ENCODE peak calls at places on chromosomes 4 and X, in four cellular contexts. One of them, this sample, is unnamed.

GRCh38 chrX:19382500-19383145 is 38.9 kb downstream of the PDHA1 start:
- DNase-seq in A549: peak; percentile 59
- DNase-seq in GM12878: no peak
- DNase-seq in HepG2: peak; percentile 14
- DNase-seq in this sample: peak; percentile 65

GRCh38 chrX:110684653-110685052 is 111.0 kb downstream of the CHRDL1 start:
- DNase-seq in A549: no peak
- DNase-seq in GM12878: no peak
- DNase-seq in HepG2: no peak
- DNase-seq in this sample: no peak

GRCh38 chr4:25030283-25031076 is at the start of gene LGI2:
- DNase-seq in A549: no peak
- DNase-seq in GM12878: no peak
- DNase-seq in HepG2: no peak
- DNase-seq in this sample: no peak

GRCh38 chr4:47239649-47240048 is 208.3 kb downstream of the GABRB1 start:
- DNase-seq in A549: no peak
- DNase-seq in GM12878: no peak
- DNase-seq in HepG2: no peak
- DNase-seq in this sample: no peak

GRCh38 chr4:10639664-10640063 is 44.9 kb downstream of the CLNK start:
- DNase-seq in A549: no peak
- DNase-seq in GM12878: no peak
- DNase-seq in HepG2: no peak
- DNase-seq in this sample: no peak

GRCh38 chr4:84597450-84597849 is 14.5 kb downstream of the CDS1 start:
- DNase-seq in A549: no peak
- DNase-seq in GM12878: no peak
- DNase-seq in HepG2: no peak
- DNase-seq in this sample: peak; percentile 5

GRCh38 chr4:109005523-109005922 is 242.7 kb upstream of the ETNPPL start:
- DNase-seq in A549: no peak
- DNase-seq in GM12878: no peak
- DNase-seq in HepG2: no peak
- DNase-seq in this sample: no peak

GRCh38 chrX:11611161-11611560 is 54.6 kb downstream of the ARHGAP6 start:
- DNase-seq in A549: no peak
- DNase-seq in GM12878: no peak
- DNase-seq in HepG2: no peak
- DNase-seq in this sample: no peak

GRCh38 chrX:74343970-74344622 is 40.1 kb downstream of the ZCCHC13 start:
- DNase-seq in A549: peak; percentile 93
- DNase-seq in GM12878: peak; percentile 39
- DNase-seq in HepG2: peak; percentile 60
- DNase-seq in this sample: peak; percentile 78

GRCh38 chrX:129642641-129643040 is 12.1 kb downstream of the APLN start:
- DNase-seq in A549: no peak
- DNase-seq in GM12878: no peak
- DNase-seq in HepG2: no peak
- DNase-seq in this sample: no peak

GRCh38 chrX:103608305-103608963 is 671 bp downstream of the TCEAL3 start:
- DNase-seq in A549: no peak
- DNase-seq in GM12878: no peak
- DNase-seq in HepG2: no peak
- DNase-seq in this sample: no peak

GRCh38 chrX:119391279-119391678 is 7.9 kb upstream of the SLC25A43 start:
- DNase-seq in A549: peak; percentile 46
- DNase-seq in GM12878: no peak
- DNase-seq in HepG2: peak; percentile 22
- DNase-seq in this sample: no peak

GRCh38 chrX:1422135-1422465 is 30.2 kb upstream of the SLC25A6 start:
- DNase-seq in A549: no peak
- DNase-seq in GM12878: no peak
- DNase-seq in HepG2: no peak
- DNase-seq in this sample: no peak

GRCh38 chrX:639151-639550 is 8.6 kb downstream of the SHOX start:
- DNase-seq in A549: no peak
- DNase-seq in GM12878: no peak
- DNase-seq in HepG2: no peak
- DNase-seq in this sample: no peak

GRCh38 chr4:168886361-168886760 is 123.7 kb downstream of the CBR4 start:
- DNase-seq in A549: peak; percentile 25
- DNase-seq in GM12878: no peak
- DNase-seq in HepG2: no peak
- DNase-seq in this sample: no peak

GRCh38 chr4:127888559-127888958 is 7.9 kb downstream of the PLK4 start:
- DNase-seq in A549: no peak
- DNase-seq in GM12878: no peak
- DNase-seq in HepG2: no peak
- DNase-seq in this sample: no peak

GRCh38 chr4:72286185-72286584 is 254.4 kb downstream of the NPFFR2 start:
- DNase-seq in A549: peak; percentile 2
- DNase-seq in GM12878: no peak
- DNase-seq in HepG2: no peak
- DNase-seq in this sample: no peak

GRCh38 chr4:158763462-158763861 is 5.4 kb upstream of the FNIP2 start:
- DNase-seq in A549: no peak
- DNase-seq in GM12878: no peak
- DNase-seq in HepG2: no peak
- DNase-seq in this sample: no peak

GRCh38 chrX:15747626-15748173 is 9.6 kb downstream of the CA5B start:
- DNase-seq in A549: no peak
- DNase-seq in GM12878: no peak
- DNase-seq in HepG2: no peak
- DNase-seq in this sample: peak; percentile 57

GRCh38 chrX:132584936-132585335 is 96.1 kb upstream of the MBNL3 start:
- DNase-seq in A549: no peak
- DNase-seq in GM12878: no peak
- DNase-seq in HepG2: no peak
- DNase-seq in this sample: no peak

GRCh38 chr4:159966741-159967140 is 863.9 kb downstream of the RAPGEF2 start:
- DNase-seq in A549: no peak
- DNase-seq in GM12878: no peak
- DNase-seq in HepG2: no peak
- DNase-seq in this sample: no peak

GRCh38 chrX:130829526-130830515 is 73.2 kb downstream of the ENOX2 start:
- DNase-seq in A549: no peak
- DNase-seq in GM12878: no peak
- DNase-seq in HepG2: no peak
- DNase-seq in this sample: no peak

GRCh38 chrX:119853449-119853848 is 686 bp upstream of the UPF3B start:
- DNase-seq in A549: no peak
- DNase-seq in GM12878: no peak
- DNase-seq in HepG2: no peak
- DNase-seq in this sample: peak; percentile 23

GRCh38 chr4:173752610-173753009 is 222.6 kb upstream of the HAND2 start:
- DNase-seq in A549: peak; percentile 41
- DNase-seq in GM12878: no peak
- DNase-seq in HepG2: peak; percentile 18
- DNase-seq in this sample: peak; percentile 58

GRCh38 chr4:95428216-95429085 is 120.3 kb downstream of the UNC5C start:
- DNase-seq in A549: no peak
- DNase-seq in GM12878: no peak
- DNase-seq in HepG2: no peak
- DNase-seq in this sample: no peak

GRCh38 chr4:27218013-27218412 is 357.4 kb downstream of the STIM2 start:
- DNase-seq in A549: no peak
- DNase-seq in GM12878: no peak
- DNase-seq in HepG2: no peak
- DNase-seq in this sample: no peak

GRCh38 chr4:27215421-27215820 is 354.8 kb downstream of the STIM2 start:
- DNase-seq in A549: no peak
- DNase-seq in GM12878: no peak
- DNase-seq in HepG2: no peak
- DNase-seq in this sample: no peak

DNA sequence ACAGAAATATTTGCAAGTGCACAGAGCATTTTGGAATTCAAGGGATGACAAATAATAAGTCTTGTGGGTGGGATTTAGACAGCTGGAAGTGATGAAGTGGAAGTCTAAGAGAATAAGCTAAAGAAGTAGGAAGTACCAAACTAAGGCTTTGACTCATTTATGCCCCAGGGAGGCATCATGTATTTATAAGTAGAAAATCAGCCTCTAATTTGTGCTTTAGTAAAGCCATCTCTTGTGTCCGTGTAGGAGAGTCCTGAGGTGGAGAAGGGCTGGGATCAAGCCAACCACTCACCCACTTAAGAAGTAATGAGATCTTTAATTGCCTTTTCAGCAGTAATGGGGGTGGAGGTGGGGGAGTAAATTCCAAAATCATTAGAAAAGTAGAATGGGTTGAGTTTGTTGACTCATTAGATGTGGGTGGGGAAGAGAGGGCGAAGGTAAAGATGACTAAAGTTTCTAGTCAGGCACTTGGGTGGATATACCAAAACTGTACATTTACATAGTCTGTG is 356.7 kb downstream of the STIM2 start:
- DNase-seq in A549: no peak
- DNase-seq in GM12878: no peak
- DNase-seq in HepG2: no peak
- DNase-seq in this sample: no peak
- TF ChIP-seq CEBPB in A549: no peak
- TF ChIP-seq CEBPB in GM12878: no peak
- TF ChIP-seq CEBPB in HepG2: no peak
- TF ChIP-seq CEBPB in this sample: no peak

GRCh38 chr4:63063765-63064164 is 1345.5 kb downstream of the TECRL start:
- DNase-seq in A549: no peak
- DNase-seq in GM12878: no peak
- DNase-seq in HepG2: no peak
- DNase-seq in this sample: no peak
- TF ChIP-seq CHD4 in A549: no peak
- TF ChIP-seq CHD4 in GM12878: no peak
- TF ChIP-seq CHD4 in HepG2: no peak
- TF ChIP-seq CHD4 in this sample: no peak

DNA sequence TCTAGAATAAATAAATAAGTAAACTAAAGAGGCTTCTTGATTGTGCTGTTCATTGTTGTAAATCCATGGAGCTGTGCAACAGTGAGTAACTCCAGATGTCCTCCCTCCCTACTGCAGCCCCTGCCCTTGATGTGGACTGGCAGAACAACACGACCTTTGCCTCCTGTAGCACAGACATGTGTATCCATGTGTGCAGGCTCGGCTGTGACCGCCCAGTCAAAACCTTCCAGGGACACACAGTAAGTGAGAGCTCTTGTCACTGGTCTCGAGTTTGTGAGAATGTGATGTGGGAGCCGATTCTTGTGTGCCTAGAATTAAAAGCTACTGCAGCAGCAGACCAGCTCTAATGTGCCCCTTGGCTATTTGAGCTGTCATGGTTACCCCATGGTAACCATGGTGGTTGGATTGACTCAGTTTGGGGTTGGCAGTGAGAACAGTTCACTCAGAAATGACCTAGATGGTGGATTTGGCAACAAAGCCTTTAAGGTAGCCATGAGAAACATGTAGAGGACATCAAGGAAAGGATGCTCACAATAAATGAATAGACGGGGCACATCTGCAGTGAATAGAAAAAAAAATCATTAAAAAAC is 60.7 kb downstream of the GPR143 start:
- DNase-seq in A549: no peak
- DNase-seq in GM12878: no peak
- DNase-seq in HepG2: no peak
- DNase-seq in this sample: no peak
- TF ChIP-seq EP300 in A549: no peak
- TF ChIP-seq EP300 in GM12878: no peak
- TF ChIP-seq EP300 in HepG2: no peak
- TF ChIP-seq EP300 in this sample: no peak

GRCh38 chr4:23234716-23235115 is 542.0 kb downstream of the GBA3 start:
- DNase-seq in A549: no peak
- DNase-seq in GM12878: no peak
- DNase-seq in HepG2: no peak
- DNase-seq in this sample: no peak
- TF ChIP-seq CEBPB in A549: no peak
- TF ChIP-seq CEBPB in GM12878: no peak
- TF ChIP-seq CEBPB in HepG2: no peak
- TF ChIP-seq CEBPB in this sample: no peak

GRCh38 chrX:126982158-126982557 is 162.6 kb downstream of the PRR32 start:
- DNase-seq in A549: no peak
- DNase-seq in GM12878: no peak
- DNase-seq in HepG2: no peak
- DNase-seq in this sample: no peak
- TF ChIP-seq CHD4 in A549: no peak
- TF ChIP-seq CHD4 in GM12878: no peak
- TF ChIP-seq CHD4 in HepG2: no peak
- TF ChIP-seq CHD4 in this sample: no peak

GRCh38 chr4:107825072-107825789 is 499 bp downstream of the SGMS2 start:
- DNase-seq in A549: peak; percentile 37
- DNase-seq in GM12878: no peak
- DNase-seq in HepG2: no peak
- DNase-seq in this sample: no peak
- TF ChIP-seq EP300 in A549: no peak
- TF ChIP-seq EP300 in GM12878: no peak
- TF ChIP-seq EP300 in HepG2: no peak
- TF ChIP-seq EP300 in this sample: no peak

DNA sequence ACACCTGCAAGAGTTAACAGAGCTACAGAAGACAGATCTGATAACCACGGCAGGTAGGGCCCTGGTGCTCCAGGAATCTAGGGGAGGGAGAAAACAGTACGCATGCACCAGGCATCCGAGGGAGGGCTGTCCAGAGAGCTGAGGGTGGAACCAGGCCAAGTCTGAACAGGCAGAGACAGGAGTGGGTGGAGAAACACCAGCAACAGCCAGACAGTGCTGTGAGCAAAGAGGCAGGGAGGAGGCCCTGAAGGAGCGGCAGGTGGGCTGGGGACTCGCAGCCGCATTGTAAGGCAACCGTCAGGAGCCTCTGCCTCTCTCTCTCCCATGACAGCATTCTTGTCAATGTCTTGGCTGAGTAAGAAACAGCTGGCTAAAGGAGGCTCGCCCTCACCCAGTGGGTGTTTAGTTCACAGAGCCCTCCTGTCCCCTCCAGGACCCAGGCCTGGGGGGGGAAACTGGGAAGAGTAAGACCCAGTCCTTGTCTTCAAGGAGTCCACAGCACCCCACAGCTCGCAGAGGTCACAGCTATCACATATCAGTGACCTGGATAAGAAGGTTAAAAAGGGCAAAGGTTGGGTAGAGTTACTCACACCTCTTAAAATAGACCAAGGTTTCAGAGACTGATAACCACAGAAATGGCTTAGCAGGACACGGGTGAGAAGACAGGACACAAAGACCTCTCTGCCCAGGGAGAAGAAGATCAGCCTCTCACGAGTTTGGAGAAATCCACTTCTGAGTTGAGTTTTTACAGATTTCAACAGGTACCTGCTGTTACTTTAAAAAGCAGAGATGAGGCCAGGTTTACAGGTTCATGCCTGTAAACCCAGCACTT is 10.5 kb downstream of the ACSL1 start:
- DNase-seq in A549: no peak
- DNase-seq in GM12878: peak; percentile 89
- DNase-seq in HepG2: peak; percentile 74
- DNase-seq in this sample: peak; percentile 42
- TF ChIP-seq CEBPB in A549: no peak
- TF ChIP-seq CEBPB in GM12878: no peak
- TF ChIP-seq CEBPB in HepG2: no peak
- TF ChIP-seq CEBPB in this sample: no peak

GRCh38 chr4:2249526-2249991 is 7.6 kb upstream of the HAUS3 start:
- DNase-seq in A549: no peak
- DNase-seq in GM12878: no peak
- DNase-seq in HepG2: no peak
- DNase-seq in this sample: no peak
- TF ChIP-seq CHD4 in A549: no peak
- TF ChIP-seq CHD4 in GM12878: no peak
- TF ChIP-seq CHD4 in HepG2: no peak
- TF ChIP-seq CHD4 in this sample: no peak